ENCODE peak calls at places on chromosome 9, in six cellular contexts. Z, U, E, N, R and A are unnamed samples.

GRCh38 chr9:89919171-89919681 is 314.4 kb downstream of the GADD45G start:
- DNase-seq in U (no peak), E (no peak), R (peak; percentile 61), N (no peak), Z (no peak), A (peak; percentile 52)

GRCh38 chr9:96187108-96187695 is 114.8 kb downstream of the HSD17B3 start:
- DNase-seq in R (peak; percentile 71), Z (no peak), U (no peak), N (no peak), E (peak; percentile 49), A (no peak)

GRCh38 chr9:132201780-132202703 is 40.2 kb downstream of the NTNG2 start:
- DNase-seq in U (no peak), R (no peak), N (no peak), E (no peak), Z (peak; percentile 53), A (no peak)

GRCh38 chr9:14347408-14348224 is 33.7 kb upstream of the NFIB start:
- DNase-seq in Z (peak; percentile 39), U (peak; percentile 10), E (no peak), R (no peak), N (no peak), A (no peak)

GRCh38 chr9:108811944-108812343 is 43.8 kb downstream of the ACTL7B start:
- DNase-seq in U (no peak), R (no peak), N (no peak), Z (no peak), E (no peak), A (no peak)

GRCh38 chr9:136031741-136032638 is 63.1 kb downstream of the NACC2 start:
- DNase-seq in Z (no peak), R (no peak), E (peak; percentile 36), N (no peak), U (no peak), A (no peak)

GRCh38 chr9:16410601-16411285 is 459.7 kb downstream of the BNC2 start:
- DNase-seq in R (no peak), U (no peak), Z (no peak), E (no peak), N (no peak), A (no peak)

GRCh38 chr9:128705051-128705965 is 3.0 kb downstream of the PKN3 start:
- DNase-seq in R (no peak), U (no peak), Z (no peak), N (no peak), E (peak; percentile 35), A (no peak)

GRCh38 chr9:136132500-136133050 is 13.9 kb upstream of the TMEM250 start:
- DNase-seq in U (no peak), Z (peak; percentile 32), N (no peak), R (no peak), E (no peak), A (no peak)

GRCh38 chr9:1210954-1211353 is 160.8 kb downstream of the DMRT2 start:
- DNase-seq in N (no peak), R (no peak), U (peak; percentile 51), Z (no peak), E (no peak), A (no peak)

GRCh38 chr9:89523948-89524347 is 26.0 kb upstream of the SEMA4D start:
- DNase-seq in R (no peak), E (no peak), Z (no peak), U (no peak), N (no peak), A (no peak)

GRCh38 chr9:127977877-127978647 is 2.7 kb downstream of the EEIG1 start:
- DNase-seq in U (peak; percentile 36), N (peak; percentile 61), Z (peak; percentile 63), E (peak; percentile 79), R (no peak), A (no peak)

GRCh38 chr9:83706703-83707517 is 848 bp downstream of the UBQLN1 start:
- DNase-seq in E (peak; percentile 63), N (no peak), U (no peak), R (peak; percentile 68), Z (peak; percentile 58), A (no peak)

GRCh38 chr9:13088734-13089427 is 190.6 kb downstream of the MPDZ start:
- DNase-seq in R (peak; percentile 76), N (no peak), U (peak; percentile 70), Z (no peak), E (no peak), A (no peak)

GRCh38 chr9:18910858-18911257 is 122.2 kb downstream of the SAXO1 start:
- DNase-seq in R (peak; percentile 45), E (no peak), U (no peak), N (no peak), Z (no peak), A (no peak)

GRCh38 chr9:37835821-37836220 is 35.2 kb downstream of the DCAF10 start:
- DNase-seq in U (no peak), N (no peak), E (no peak), Z (no peak), R (no peak), A (no peak)

GRCh38 chr9:5799314-5799713 is 33.6 kb downstream of the ERMP1 start:
- DNase-seq in R (peak; percentile 67), E (no peak), U (peak; percentile 75), Z (no peak), N (peak; percentile 46), A (no peak)

GRCh38 chr9:130539473-130540223 is 39.7 kb upstream of the FUBP3 start:
- DNase-seq in R (no peak), E (no peak), U (peak; percentile 77), Z (no peak), N (peak; percentile 76), A (no peak)

GRCh38 chr9:91066042-91066415 is 264.4 kb downstream of the SYK start:
- DNase-seq in E (no peak), Z (no peak), N (no peak), R (no peak), U (no peak), A (no peak)

GRCh38 chr9:137129089-137129455 is 9.9 kb upstream of the GRIN1 start:
- DNase-seq in U (no peak), N (no peak), R (no peak), E (no peak), Z (peak; percentile 59), A (no peak)

GRCh38 chr9:82223442-82223841 is 234.9 kb downstream of the SPATA31D1 start:
- DNase-seq in U (no peak), Z (no peak), R (no peak), E (no peak), N (no peak), A (no peak)

GRCh38 chr9:112384690-112385089 is 4.8 kb downstream of the HSDL2 start:
- DNase-seq in E (no peak), Z (no peak), N (no peak), R (no peak), U (no peak), A (no peak)

GRCh38 chr9:593809-594208 is 247.7 kb upstream of the DMRT1 start:
- DNase-seq in N (no peak), E (no peak), U (no peak), R (no peak), Z (no peak), A (no peak)

GRCh38 chr9:125343518-125344284 is 82.1 kb downstream of the GAPVD1 start:
- DNase-seq in Z (no peak), N (peak; percentile 64), U (peak; percentile 56), E (no peak), R (peak; percentile 25), A (no peak)

GRCh38 chr9:79134654-79135053 is 437.1 kb upstream of the TLE4 start:
- DNase-seq in Z (no peak), N (no peak), E (no peak), U (peak; percentile 24), R (peak; percentile 13), A (no peak)

GRCh38 chr9:136858452-136858843 is 6.3 kb downstream of the MAMDC4 start:
- DNase-seq in U (no peak), Z (peak; percentile 55), N (no peak), E (no peak), R (no peak), A (no peak)

GRCh38 chr9:94826044-94826443 is 99.5 kb downstream of the AOPEP start:
- DNase-seq in N (no peak), E (no peak), U (no peak), Z (no peak), R (no peak), A (no peak)

GRCh38 chr9:94825620-94825958 is 99.1 kb downstream of the AOPEP start:
- DNase-seq in U (no peak), R (no peak), E (no peak), N (no peak), Z (no peak), A (no peak)

GRCh38 chr9:94823710-94824109 is 97.2 kb downstream of the AOPEP start:
- DNase-seq in N (no peak), R (no peak), E (no peak), Z (no peak), U (no peak), A (no peak)

GRCh38 chr9:94824401-94824800 is 97.9 kb downstream of the AOPEP start:
- DNase-seq in E (no peak), U (no peak), Z (no peak), N (no peak), R (no peak), A (no peak)

GRCh38 chr9:94824913-94825619 is 98.6 kb downstream of the AOPEP start:
- DNase-seq in Z (no peak), R (no peak), E (no peak), U (no peak), N (no peak), A (no peak)
- H3K4me3 ChIP-seq in Z (no peak overlapping the region), R (no peak overlapping the region), E (no peak overlapping the region), U (no peak overlapping the region), N (no peak overlapping the region), A (no peak overlapping the region)

DNA sequence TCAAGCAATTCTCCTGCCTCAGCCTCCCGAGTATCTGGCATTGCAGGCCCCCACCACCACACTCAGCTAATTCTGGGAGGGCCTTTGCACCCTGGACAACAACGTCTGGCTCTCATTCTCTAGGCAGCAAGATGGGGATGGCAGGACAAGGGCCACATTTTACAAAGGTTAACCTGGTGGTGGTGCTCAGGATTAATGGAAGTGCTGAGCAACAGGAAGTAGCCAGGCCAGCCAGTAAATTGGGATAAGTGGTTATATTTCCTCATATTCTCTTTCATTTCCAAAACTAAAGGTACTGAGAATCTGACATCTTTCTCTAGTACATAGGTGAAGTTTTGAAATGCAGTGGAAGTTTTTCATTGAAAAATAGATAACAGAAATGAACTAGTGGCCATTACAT is 24.7 kb upstream of the ASPN start:
- DNase-seq in E (no peak), Z (no peak), U (no peak), N (no peak), R (no peak), A (no peak)
- H3K27ac ChIP-seq in E (peak overlapping the region; percentile 32), Z (no peak overlapping the region), U (peak overlapping the region; percentile 90), N (peak overlapping the region; percentile 99), R (peak overlapping the region; percentile 65), A (peak overlapping the region; percentile 66)

GRCh38 chr9:86328153-86328552 is 26.1 kb downstream of the TUT7 start:
- DNase-seq in R (no peak), N (no peak), E (no peak), U (no peak), Z (no peak), A (no peak)
- H3K4me3 ChIP-seq in R (no peak overlapping the region), N (no peak overlapping the region), E (no peak overlapping the region), U (no peak overlapping the region), Z (no peak overlapping the region), A (no peak overlapping the region)

DNA sequence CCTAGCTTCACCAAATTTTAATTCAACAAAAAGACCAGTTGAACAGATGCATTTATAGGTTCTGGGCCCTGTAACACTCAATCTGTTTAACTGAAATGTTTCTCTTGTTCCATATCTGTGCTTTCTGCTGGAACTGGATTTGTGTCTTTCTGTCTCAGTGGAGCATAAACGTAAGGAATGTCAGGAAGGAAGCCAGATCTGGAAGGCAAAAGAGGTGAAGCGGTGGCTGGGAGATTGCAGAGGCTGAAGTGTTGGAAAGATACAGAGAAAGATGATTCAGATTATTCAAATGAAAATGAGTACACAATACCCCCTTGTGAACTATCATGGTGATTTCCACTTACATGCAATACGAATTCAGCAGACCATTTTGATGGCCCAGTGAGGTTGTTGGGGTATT is 406.8 kb downstream of the BRINP1 start:
- DNase-seq in U (no peak), Z (no peak), E (no peak), R (no peak), N (no peak), A (no peak)
- H3K27ac ChIP-seq in U (no peak overlapping the region), Z (no peak overlapping the region), E (no peak overlapping the region), R (no peak overlapping the region), N (no peak overlapping the region), A (no peak overlapping the region)